ENCODE peak calls at places on chromosomes 7 and 10, in five cellular contexts. T is GM12878, S is K562, R is SK-N-SH, N is HepG2. A is an unnamed sample.

GRCh38 chr10:2921956-2922680 is 145.2 kb upstream of the PFKP start:
- DNase-seq in S (no peak), T (no peak), R (peak), N (no peak), A (no peak)

GRCh38 chr7:17040701-17041100 is 158.9 kb upstream of the AGR3 start:
- DNase-seq in R (no peak), N (no peak), S (no peak), T (no peak), A (no peak)

GRCh38 chr7:148972360-148972759 is 55.9 kb downstream of the PDIA4 start:
- DNase-seq in R (no peak), T (no peak), S (no peak), N (no peak), A (peak)

GRCh38 chr7:107025449-107026103 is 18.9 kb upstream of the PRKAR2B start:
- DNase-seq in T (no peak), S (peak), R (no peak), N (no peak), A (no peak)

GRCh38 chr10:78459639-78460037 is 426.0 kb downstream of the RPS24 start:
- DNase-seq in S (no peak), R (no peak), T (no peak), N (no peak), A (no peak)

GRCh38 chr10:87850742-87851205 is 12.6 kb downstream of the KLLN start:
- DNase-seq in S (peak), N (peak), T (no peak), R (peak), A (no peak)

GRCh38 chr7:147858421-147858820 is 732.1 kb upstream of the C7orf33 start:
- DNase-seq in N (no peak), T (no peak), S (no peak), R (no peak), A (no peak)

GRCh38 chr7:156585025-156585648 is 55.4 kb upstream of the RNF32 start:
- DNase-seq in R (no peak), T (no peak), S (no peak), N (no peak), A (no peak)

GRCh38 chr10:118439824-118440223 is 97.7 kb upstream of the FAM204A start:
- DNase-seq in N (no peak), T (no peak), R (no peak), S (no peak), A (no peak)

GRCh38 chr10:130022501-130023299 is 58.6 kb upstream of the EBF3 start:
- DNase-seq in R (no peak), N (no peak), T (no peak), S (no peak), A (no peak)

GRCh38 chr10:121838149-121838548 is 89.7 kb downstream of the ATE1 start:
- DNase-seq in N (no peak), T (no peak), R (no peak), S (no peak), A (no peak)

GRCh38 chr7:137760111-137760510 is 86.7 kb downstream of the DGKI start:
- DNase-seq in R (peak), S (no peak), N (no peak), T (no peak), A (no peak)

GRCh38 chr7:134618756-134619530 is 27.7 kb upstream of the BPGM start:
- DNase-seq in R (no peak), N (no peak), T (no peak), S (no peak), A (no peak)

GRCh38 chr7:47647213-47647985 is 65.5 kb upstream of the TNS3 start:
- DNase-seq in N (no peak), S (no peak), T (no peak), R (no peak), A (no peak)

GRCh38 chr10:8138471-8138870 is 84.0 kb downstream of the GATA3 start:
- DNase-seq in T (no peak), S (no peak), N (no peak), R (no peak), A (no peak)

GRCh38 chr7:81887098-81887497 is 117.3 kb upstream of the HGF start:
- DNase-seq in N (no peak), T (peak), S (no peak), R (peak), A (peak)

GRCh38 chr10:57982091-57982490 is 285.6 kb downstream of the IPMK start:
- DNase-seq in R (no peak), N (no peak), S (no peak), T (no peak), A (no peak)

GRCh38 chr10:80590585-80591125 is 53.0 kb downstream of the SH2D4B start:
- DNase-seq in R (no peak), T (no peak), S (no peak), N (no peak), A (no peak)

GRCh38 chr10:68156373-68157185 is 47.3 kb downstream of the MYPN start:
- DNase-seq in N (peak), R (peak), S (peak), T (no peak), A (peak)

GRCh38 chr7:80136276-80137045 is 1.8 kb downstream of the GNAI1 start:
- DNase-seq in R (no peak), S (no peak), T (no peak), N (no peak), A (no peak)

GRCh38 chr7:148650232-148650858 is 48.4 kb upstream of the CUL1 start:
- DNase-seq in N (no peak), R (no peak), S (no peak), T (no peak), A (no peak)

GRCh38 chr7:73830872-73831655 is at the start of gene CLDN4:
- DNase-seq in N (peak), R (no peak), T (no peak), S (no peak), A (no peak)

GRCh38 chr7:104859754-104860426 is 154.1 kb upstream of the KMT2E start:
- DNase-seq in T (no peak), N (no peak), R (no peak), S (no peak), A (peak)

GRCh38 chr10:70359017-70359550 is 23.3 kb downstream of the LRRC20 start:
- DNase-seq in R (no peak), S (no peak), T (no peak), N (no peak), A (no peak)

GRCh38 chr7:119959811-119960210 is 313.2 kb upstream of the KCND2 start:
- DNase-seq in R (no peak), S (no peak), N (no peak), T (no peak), A (no peak)

GRCh38 chr7:66100408-66101050 is 14.1 kb upstream of the CRCP start:
- DNase-seq in T (no peak), R (no peak), N (no peak), S (no peak), A (no peak)

GRCh38 chr7:45162943-45163691 is 5.5 kb downstream of the RAMP3 start:
- DNase-seq in S (no peak), T (no peak), N (no peak), R (no peak), A (no peak)

DNA sequence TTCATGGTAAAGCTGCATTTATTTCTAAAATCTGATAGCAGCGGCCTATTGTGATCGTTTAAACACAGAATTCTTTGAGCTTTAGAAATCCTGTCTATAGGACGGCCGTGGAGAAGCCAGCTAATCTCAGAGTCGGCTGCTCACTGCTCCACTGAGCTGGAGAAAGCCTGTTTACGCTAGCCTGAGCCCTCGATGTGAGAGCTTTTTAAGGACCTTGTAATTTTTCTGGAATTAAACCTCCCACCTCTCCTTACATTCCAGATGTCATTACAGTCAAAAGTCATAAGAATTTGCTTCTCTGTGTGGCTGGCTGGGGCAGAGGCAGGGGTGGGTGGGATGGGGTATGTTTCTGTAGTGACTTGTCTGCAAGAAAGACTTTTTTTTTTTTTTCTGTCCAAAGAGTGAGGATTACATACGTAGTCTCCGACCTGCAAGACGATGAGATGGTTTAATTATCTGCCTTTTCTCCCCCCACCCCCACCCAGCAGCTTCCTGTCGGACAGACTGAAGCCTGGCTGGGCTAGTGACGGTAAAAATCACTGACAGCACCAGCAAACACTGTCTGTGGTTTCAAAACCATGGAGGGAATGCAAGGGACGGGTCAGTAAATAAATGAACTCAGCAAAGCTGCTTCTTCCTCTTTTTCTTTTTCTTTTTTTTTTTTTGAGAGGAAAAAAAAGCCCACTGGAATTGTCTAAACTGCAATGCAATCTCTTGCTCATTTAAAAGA is 31.8 kb downstream of the TRIM8 start:
- DNase-seq in R (no peak), T (no peak), N (peak), S (no peak), A (peak)
- TF ChIP-seq GABPA in R (no peak), T (no peak), N (no peak), S (peak), A (no peak)

GRCh38 chr7:127484954-127485353 is 92.4 kb upstream of the ZNF800 start:
- DNase-seq in S (no peak), R (no peak), T (no peak), N (no peak), A (no peak)
- H3K4me3 ChIP-seq in S (no peak), R (no peak), T (no peak), N (no peak), A (no peak)

GRCh38 chr10:110172155-110172554 is 35.2 kb upstream of the MXI1 start:
- DNase-seq in T (no peak), S (no peak), R (no peak), N (no peak), A (no peak)

GRCh38 chr10:110176626-110177025 is 30.8 kb upstream of the MXI1 start:
- DNase-seq in R (no peak), T (no peak), N (no peak), S (no peak), A (no peak)

GRCh38 chr10:110176122-110176521 is 31.3 kb upstream of the MXI1 start:
- DNase-seq in S (no peak), R (no peak), T (no peak), N (no peak), A (no peak)

GRCh38 chr10:110174201-110174600 is 33.2 kb upstream of the MXI1 start:
- DNase-seq in R (no peak), T (no peak), S (no peak), N (no peak), A (no peak)

GRCh38 chr10:110175406-110175805 is 32.0 kb upstream of the MXI1 start:
- DNase-seq in N (no peak), S (no peak), R (no peak), T (no peak), A (no peak)
- TF ChIP-seq REST in N (no peak), S (no peak), R (no peak), T (no peak), A (no peak)

GRCh38 chr7:39656415-39656814 is 33.0 kb downstream of the RALA start:
- DNase-seq in T (no peak), R (no peak), N (no peak), S (no peak), A (no peak)
- TF ChIP-seq GABPA in T (no peak), R (no peak), N (no peak), S (no peak), A (no peak)

DNA sequence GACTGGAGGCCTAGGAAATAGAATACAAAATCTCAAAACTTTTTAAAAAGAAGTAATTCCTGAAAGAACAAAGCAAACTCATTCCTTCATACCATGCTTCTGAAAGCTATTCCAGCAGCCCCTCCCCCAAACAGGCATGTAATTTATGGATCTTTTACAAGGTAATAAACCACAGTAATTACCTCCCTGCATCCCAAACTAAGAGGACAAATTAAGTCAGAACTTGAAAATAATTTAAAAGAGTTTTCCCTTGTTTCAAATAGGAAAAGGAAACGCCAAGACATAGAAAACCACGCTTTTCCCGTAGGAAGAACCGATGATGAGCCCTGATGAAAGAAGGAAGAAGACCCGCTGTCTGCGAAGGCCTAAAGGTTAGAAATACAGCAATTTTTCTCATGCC is 8.9 kb downstream of the HOXA4 start:
- DNase-seq in R (no peak), T (no peak), N (no peak), S (no peak), A (no peak)
- H3K4me3 ChIP-seq in R (no peak), T (no peak), N (peak), S (no peak), A (no peak)

GRCh38 chr10:62681211-62681940 is 123.1 kb upstream of the ADO start:
- DNase-seq in R (no peak), T (peak), N (peak), S (no peak), A (peak)
- TF ChIP-seq REST in R (no peak), T (no peak), N (no peak), S (no peak), A (no peak)

GRCh38 chr10:113782986-113783704 is 31.7 kb downstream of the PLEKHS1 start:
- DNase-seq in T (no peak), R (no peak), S (no peak), N (no peak), A (no peak)

GRCh38 chr10:113780681-113781250 is 29.3 kb downstream of the PLEKHS1 start:
- DNase-seq in S (no peak), T (no peak), R (peak), N (no peak), A (no peak)

GRCh38 chr10:113776553-113776952 is 25.1 kb downstream of the PLEKHS1 start:
- DNase-seq in T (no peak), N (no peak), R (no peak), S (no peak), A (no peak)

GRCh38 chr10:113782367-113782766 is 30.9 kb downstream of the PLEKHS1 start:
- DNase-seq in N (no peak), S (no peak), T (no peak), R (no peak), A (no peak)
- TF ChIP-seq GABPA in N (peak), S (peak), T (no peak), R (no peak), A (no peak)

DNA sequence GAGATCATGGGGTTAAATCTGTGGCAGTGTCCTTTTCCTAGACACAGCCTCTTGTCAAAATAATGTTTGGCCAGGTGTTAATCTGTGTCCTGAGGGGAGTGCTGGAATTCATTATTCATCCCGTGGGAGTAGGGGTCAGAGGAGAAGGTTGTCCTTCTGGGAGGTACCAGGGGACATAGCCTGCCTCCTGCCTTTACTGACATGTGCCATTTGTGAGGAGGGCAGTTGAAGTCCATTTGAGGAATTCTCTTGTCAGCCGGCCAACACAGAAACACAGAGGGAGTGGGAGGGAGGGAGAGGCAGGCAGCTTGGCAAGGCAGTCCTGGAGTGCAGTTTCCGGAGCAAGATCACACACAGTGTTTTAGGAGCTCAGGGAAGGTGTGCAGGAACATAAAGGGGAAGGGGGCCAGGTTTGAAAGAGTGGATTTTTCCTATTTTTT is 368.9 kb downstream of the AUTS2 start:
- DNase-seq in S (no peak), R (peak), N (no peak), T (no peak), A (no peak)
- H3K4me3 ChIP-seq in S (no peak), R (no peak), N (no peak), T (no peak), A (no peak)

A was measured in HL-60.